ENCODE peak calls at places on chromosomes 11 and 22, in four cellular contexts. T is GM12878, L is A549, P is stomach. W is an unnamed sample.

GRCh38 chr11:94768602-94769511 is 701 bp downstream of the AMOTL1 start:
- DNase-seq in T (no peak), L (no peak), P (peak; percentile 37), W (peak; percentile 73)

GRCh38 chr22:36417281-36417686 is 29.5 kb upstream of the MYH9 start:
- DNase-seq in T (no peak), L (no peak), P (peak; percentile 84), W (no peak)

GRCh38 chr11:98107736-98108135 is 913.0 kb upstream of the CNTN5 start:
- DNase-seq in T (no peak), L (no peak), P (no peak), W (no peak)

GRCh38 chr11:18749681-18750319 is 23.8 kb upstream of the IGSF22 start:
- DNase-seq in T (no peak), L (peak; percentile 53), P (no peak), W (no peak)

GRCh38 chr11:126140932-126141291 is 70.5 kb downstream of the RPUSD4 start:
- DNase-seq in T (no peak), L (no peak), P (peak; percentile 62), W (peak; percentile 94)

GRCh38 chr11:95520361-95520760 is 269.2 kb downstream of the FAM76B start:
- DNase-seq in T (no peak), L (no peak), P (no peak), W (no peak)

GRCh38 chr11:1572200-1573076 is at the start of gene DUSP8:
- DNase-seq in T (no peak), L (peak; percentile 87), P (peak; percentile 94), W (peak; percentile 96)

GRCh38 chr22:27397036-27397947 is 404.3 kb downstream of the MN1 start:
- DNase-seq in T (no peak), L (no peak), P (no peak), W (no peak)

GRCh38 chr11:40370821-40371616 is 1088.4 kb downstream of the LRRC4C start:
- DNase-seq in T (no peak), L (no peak), P (no peak), W (no peak)

GRCh38 chr11:61999141-61999975 is 31.9 kb upstream of the FTH1 start:
- DNase-seq in T (no peak), L (no peak), P (no peak), W (no peak)

GRCh38 chr11:64078294-64078693 is 42.6 kb downstream of the FLRT1 start:
- DNase-seq in T (no peak), L (no peak), P (no peak), W (no peak)

GRCh38 chr11:9573775-9574555 is 495 bp downstream of the WEE1 start:
- DNase-seq in T (no peak), L (peak; percentile 32), P (peak; percentile 31), W (no peak)

GRCh38 chr11:128516886-128517285 is 70.5 kb downstream of the ETS1 start:
- DNase-seq in T (no peak), L (no peak), P (no peak), W (no peak)

GRCh38 chr22:16962501-16962900 is 45.5 kb downstream of the GAB4 start:
- DNase-seq in T (no peak), L (no peak), P (no peak), W (no peak)

GRCh38 chr11:65215441-65216076 is 33.8 kb downstream of the CAPN1 start:
- DNase-seq in T (no peak), L (no peak), P (peak; percentile 16), W (no peak)

GRCh38 chr22:45717787-45718186 is 46.2 kb downstream of the ATXN10 start:
- DNase-seq in T (no peak), L (no peak), P (no peak), W (no peak)

GRCh38 chr22:44693756-44694155 is 8.2 kb upstream of the PRR5 start:
- DNase-seq in T (no peak), L (no peak), P (no peak), W (no peak)

GRCh38 chr11:126039485-126040271 is 23.0 kb downstream of the CDON start:
- DNase-seq in T (no peak), L (no peak), P (no peak), W (no peak)

GRCh38 chr22:20268350-20269012 is 363 bp upstream of the RTN4R start:
- DNase-seq in T (no peak), L (peak; percentile 7), P (peak; percentile 75), W (no peak)

GRCh38 chr11:124935548-124936514 is at the start of gene HEPACAM:
- DNase-seq in T (no peak), L (no peak), P (no peak), W (no peak)

GRCh38 chr11:15114501-15115475 is at the start of gene INSC:
- DNase-seq in T (no peak), L (no peak), P (no peak), W (no peak)

GRCh38 chr11:62345862-62346261 is 8.6 kb downstream of the ASRGL1 start:
- DNase-seq in T (no peak), L (no peak), P (no peak), W (no peak)

GRCh38 chr11:16859651-16860050 is 121.2 kb downstream of the C11orf58 start:
- DNase-seq in T (no peak), L (no peak), P (no peak), W (no peak)

GRCh38 chr11:16857186-16857585 is 118.7 kb downstream of the C11orf58 start:
- DNase-seq in T (no peak), L (no peak), P (no peak), W (no peak)

GRCh38 chr11:16853266-16853665 is 114.8 kb downstream of the C11orf58 start:
- DNase-seq in T (no peak), L (no peak), P (no peak), W (no peak)

GRCh38 chr11:16856022-16856471 is 117.6 kb downstream of the C11orf58 start:
- DNase-seq in T (no peak), L (no peak), P (no peak), W (no peak)

GRCh38 chr11:16853859-16854258 is 115.4 kb downstream of the C11orf58 start:
- DNase-seq in T (no peak), L (no peak), P (no peak), W (no peak)
- TF ChIP-seq EP300 in T (no peak), L (no peak), P (no peak), W (no peak)

GRCh38 chr11:57744386-57744785 is 3.1 kb downstream of the SELENOH start:
- DNase-seq in T (no peak), L (no peak), P (no peak), W (no peak)

GRCh38 chr11:57742087-57742452 is 779 bp downstream of the SELENOH start:
- DNase-seq in T (no peak), L (no peak), P (no peak), W (no peak)

GRCh38 chr11:57746920-57747319 is 4.7 kb downstream of the BTBD18 start:
- DNase-seq in T (no peak), L (no peak), P (no peak), W (no peak)

GRCh38 chr11:57745206-57745605 is 3.9 kb downstream of the SELENOH start:
- DNase-seq in T (no peak), L (no peak), P (no peak), W (no peak)

DNA sequence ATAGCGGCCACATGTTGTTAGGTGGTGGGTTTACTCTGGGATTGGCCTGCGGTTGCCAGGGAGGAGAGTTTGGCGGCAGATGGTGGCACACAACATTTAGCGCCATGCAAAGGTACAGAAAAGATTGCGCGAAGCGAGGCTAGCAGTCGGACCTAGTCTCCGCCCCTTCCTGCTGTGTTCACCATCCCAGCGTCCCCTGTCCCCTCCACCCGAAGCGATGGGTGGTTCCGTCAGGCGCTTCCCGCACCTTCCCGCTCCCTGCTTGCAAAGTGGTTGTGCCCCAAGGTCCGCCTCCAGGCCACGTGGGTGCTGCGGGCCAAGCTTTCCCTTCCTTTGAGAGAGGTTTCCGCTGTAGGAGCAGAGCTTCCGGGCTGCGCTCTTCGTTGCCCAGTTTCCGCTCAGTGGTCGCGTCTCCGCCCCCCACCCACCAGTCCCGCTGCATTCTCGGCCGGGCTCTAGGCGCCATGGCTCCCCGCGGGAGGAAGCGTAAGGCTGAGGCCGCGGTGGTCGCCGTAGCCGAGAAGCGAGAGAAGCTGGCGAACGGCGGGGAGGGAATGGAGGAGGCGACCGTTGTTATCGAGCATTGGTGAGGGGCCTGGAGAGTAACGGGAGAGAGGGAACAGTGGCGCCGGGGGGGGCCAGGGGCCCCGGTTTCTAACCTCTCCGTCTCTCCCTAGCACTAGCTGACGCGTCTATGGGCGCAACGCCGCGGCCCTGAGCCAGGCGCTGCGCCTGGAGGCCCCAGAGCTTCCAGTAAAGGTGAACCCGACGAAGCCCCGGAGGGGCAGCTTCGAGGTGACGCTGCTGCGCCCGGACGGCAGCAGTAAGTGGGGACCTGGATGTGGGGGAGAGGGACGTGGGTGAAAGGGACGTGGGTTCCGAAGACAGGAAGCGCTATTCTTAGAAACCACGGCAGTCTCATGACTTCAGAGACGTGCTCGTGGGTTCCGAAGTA is at the start of gene SELENOH:
- DNase-seq in T (peak; percentile 95), L (peak; percentile 94), P (peak; percentile 95), W (peak; percentile 99)
- TF ChIP-seq EP300 in T (peak; percentile 51), L (no peak), P (no peak), W (no peak)

DNA sequence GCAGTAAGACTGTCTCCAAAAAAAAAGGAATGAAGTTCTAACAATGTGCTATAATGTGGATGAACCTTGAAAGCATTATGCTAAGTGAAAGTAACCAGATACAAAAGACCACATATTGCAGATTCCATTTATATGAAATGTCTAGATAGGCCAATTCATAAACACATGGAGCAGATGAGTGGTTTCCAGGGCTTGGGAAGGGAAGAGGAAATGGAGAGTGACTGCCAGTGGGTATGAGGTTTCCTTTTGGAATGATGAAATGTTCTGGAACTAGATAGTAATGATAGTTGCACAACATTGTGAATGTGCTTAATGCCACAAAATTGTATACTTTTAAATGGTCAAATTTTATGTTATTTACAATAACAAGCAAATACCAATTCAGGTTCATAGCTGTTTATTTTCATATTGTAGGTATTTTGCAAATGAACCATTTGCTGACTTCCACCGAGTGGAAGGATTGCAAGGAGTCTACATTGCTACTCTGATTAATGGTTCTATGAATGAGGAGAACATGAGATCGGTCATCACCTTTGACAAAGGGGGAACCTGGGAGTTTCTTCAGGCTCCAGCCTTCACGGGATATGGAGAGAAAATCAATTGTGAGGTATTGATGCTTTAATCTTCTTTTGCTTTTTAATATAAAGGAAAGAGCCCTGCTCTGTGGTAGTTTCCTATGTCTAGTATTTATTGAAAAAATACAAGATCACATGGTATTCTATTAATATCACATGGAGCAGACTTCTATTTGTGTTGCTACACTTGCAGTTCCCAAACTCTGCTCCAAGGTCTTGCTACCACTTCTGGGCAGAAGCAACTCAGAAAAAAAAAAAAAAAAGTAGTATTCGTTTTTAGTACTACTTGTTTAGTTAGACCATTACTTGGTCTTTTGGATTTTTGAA is 67.7 kb upstream of the SORL1-AS1 start:
- DNase-seq in T (no peak), L (no peak), P (no peak), W (no peak)
- TF ChIP-seq EP300 in T (no peak), L (no peak), P (no peak), W (no peak)

DNA sequence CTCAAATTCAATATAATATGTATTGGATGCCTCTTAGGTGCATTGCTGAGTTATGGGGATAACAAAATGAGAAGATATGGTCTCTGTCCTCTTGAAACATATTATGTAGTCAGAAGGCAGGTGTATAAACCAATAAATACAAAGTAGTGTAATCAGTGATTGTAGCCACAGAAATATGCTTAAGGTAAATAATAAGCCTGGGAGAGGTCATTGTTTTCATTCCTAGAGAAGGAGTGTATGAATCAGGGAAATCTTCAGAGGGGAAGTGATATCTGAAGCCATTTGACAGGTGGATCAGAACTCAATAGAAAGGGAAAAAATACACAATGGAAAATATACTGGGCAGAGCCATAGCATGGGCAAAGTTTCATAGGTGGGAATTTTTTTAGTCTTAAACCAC is 192.7 kb downstream of the FAT3 start:
- DNase-seq in T (no peak), L (no peak), P (no peak), W (no peak)
- TF ChIP-seq EP300 in T (no peak), L (no peak), P (no peak), W (no peak)

GRCh38 chr22:39422721-39423120 is 23.1 kb downstream of the TAB1 start:
- DNase-seq in T (no peak), L (no peak), P (no peak), W (no peak)
- TF ChIP-seq EP300 in T (no peak), L (no peak), P (no peak), W (no peak)

W was measured in sigmoid colon.